ENCODE peak calls at places on chromosomes 4 and X, in six cellular contexts. N is SW480; L is effector CD4-positive, alpha-beta T cell; B is sciatic nerve; E is ureter; Y is non-pigmented ciliary epithelial cell. O is an unnamed sample.

GRCh38 chr4:41877020-41877796 is 58.0 kb upstream of the TMEM33 start:
- DNase-seq in N (no peak), L (no peak), B (no peak), E (no peak), Y (no peak), O (no peak)

GRCh38 chrX:104877504-104877903 is 311.5 kb downstream of the IL1RAPL2 start:
- DNase-seq in N (no peak), L (no peak), B (no peak), E (no peak), Y (no peak), O (no peak)

GRCh38 chr4:159723341-159724048 is 620.6 kb downstream of the RAPGEF2 start:
- DNase-seq in N (no peak), L (no peak), B (no peak), E (no peak), Y (no peak), O (no peak)

GRCh38 chrX:154714925-154715324 is 36.0 kb downstream of the GAB3 start:
- DNase-seq in N (peak), L (peak), B (no peak), E (peak), Y (no peak), O (no peak)

GRCh38 chr4:40377462-40378385 is 42.6 kb downstream of the CHRNA9 start:
- DNase-seq in N (no peak), L (no peak), B (no peak), E (no peak), Y (no peak), O (no peak)

GRCh38 chr4:106691749-106692148 is 323.2 kb upstream of the GIMD1 start:
- DNase-seq in N (no peak), L (no peak), B (no peak), E (no peak), Y (no peak), O (no peak)

GRCh38 chr4:80846210-80846609 is 184.3 kb upstream of the BMP3 start:
- DNase-seq in N (no peak), L (no peak), B (no peak), E (no peak), Y (no peak), O (no peak)

GRCh38 chr4:6239968-6240367 is 29.7 kb upstream of the WFS1 start:
- DNase-seq in N (no peak), L (no peak), B (peak), E (no peak), Y (no peak), O (peak)

GRCh38 chr4:168589154-168589553 is 92.3 kb downstream of the PALLD start:
- DNase-seq in N (no peak), L (no peak), B (no peak), E (no peak), Y (no peak), O (no peak)

GRCh38 chr4:5945936-5946335 is 53.0 kb upstream of the CRMP1 start:
- DNase-seq in N (no peak), L (no peak), B (no peak), E (no peak), Y (no peak), O (no peak)

GRCh38 chr4:66489370-66489769 is 819.1 kb upstream of the EPHA5 start:
- DNase-seq in N (no peak), L (no peak), B (no peak), E (no peak), Y (no peak), O (no peak)

GRCh38 chr4:3775011-3775410 is 8.8 kb downstream of the ADRA2C start:
- DNase-seq in N (no peak), L (no peak), B (no peak), E (no peak), Y (no peak), O (no peak)

GRCh38 chr4:8910100-8910821 is 38.6 kb upstream of the HMX1 start:
- DNase-seq in N (no peak), L (no peak), B (peak), E (peak), Y (no peak), O (no peak)

GRCh38 chr4:121685257-121685656 is 11.5 kb downstream of the ANXA5 start:
- DNase-seq in N (no peak), L (no peak), B (no peak), E (no peak), Y (no peak), O (no peak)

GRCh38 chr4:52873861-52874343 is 11.8 kb downstream of the RASL11B start:
- DNase-seq in N (no peak), L (no peak), B (no peak), E (no peak), Y (no peak), O (no peak)

GRCh38 chr4:7798215-7798995 is 141.3 kb downstream of the AFAP1 start:
- DNase-seq in N (no peak), L (no peak), B (no peak), E (no peak), Y (no peak), O (no peak)

GRCh38 chr4:151644625-151645024 is 116.2 kb downstream of the GATB start:
- DNase-seq in N (peak), L (no peak), B (no peak), E (no peak), Y (no peak), O (no peak)

GRCh38 chr4:8765631-8766590 is 105.7 kb downstream of the HMX1 start:
- DNase-seq in N (peak), L (no peak), B (no peak), E (no peak), Y (no peak), O (no peak)

GRCh38 chr4:32462944-32463343 is 1742.8 kb downstream of the PCDH7 start:
- DNase-seq in N (no peak), L (no peak), B (no peak), E (no peak), Y (no peak), O (no peak)

GRCh38 chr4:10006236-10006603 is 15.1 kb downstream of the SLC2A9 start:
- DNase-seq in N (no peak), L (no peak), B (no peak), E (peak), Y (no peak), O (no peak)

GRCh38 chr4:152680988-152681731 is 1.4 kb upstream of the TMEM154 start:
- DNase-seq in N (peak), L (no peak), B (no peak), E (no peak), Y (peak), O (no peak)

GRCh38 chr4:8744083-8744805 is 127.4 kb downstream of the HMX1 start:
- DNase-seq in N (no peak), L (no peak), B (peak), E (peak), Y (no peak), O (no peak)

GRCh38 chr4:158094413-158095110 is 78.3 kb downstream of the GASK1B start:
- DNase-seq in N (peak), L (no peak), B (no peak), E (peak), Y (no peak), O (peak)

GRCh38 chrX:68746988-68747387 is 81.8 kb upstream of the EFNB1 start:
- DNase-seq in N (no peak), L (no peak), B (no peak), E (peak), Y (no peak), O (no peak)

GRCh38 chr4:47222276-47222675 is 190.9 kb downstream of the GABRB1 start:
- DNase-seq in N (no peak), L (no peak), B (no peak), E (no peak), Y (no peak), O (no peak)

GRCh38 chr4:73676881-73677323 is 56.7 kb upstream of the RASSF6 start:
- DNase-seq in N (peak), L (no peak), B (no peak), E (no peak), Y (no peak), O (peak)

GRCh38 chrX:94662665-94663064 is 988.7 kb downstream of the FAM133A start:
- DNase-seq in N (no peak), L (no peak), B (no peak), E (no peak), Y (no peak), O (no peak)

GRCh38 chr4:139951051-139951450 is 202.9 kb downstream of the MAML3 start:
- DNase-seq in N (no peak), L (no peak), B (no peak), E (no peak), Y (peak), O (no peak)

GRCh38 chr4:145098675-145099037 is 545 bp downstream of the ABCE1 start:
- DNase-seq in N (peak), L (peak), B (no peak), E (peak), Y (peak), O (no peak)

GRCh38 chr4:70556856-70557255 is 35.2 kb upstream of the AMBN start:
- DNase-seq in N (no peak), L (no peak), B (no peak), E (no peak), Y (peak), O (no peak)

GRCh38 chrX:48942895-48943294 is 14.5 kb downstream of the OTUD5 start:
- DNase-seq in N (no peak), L (no peak), B (no peak), E (no peak), Y (no peak), O (no peak)

GRCh38 chrX:37779857-37780256 is at the start of gene CYBB:
- DNase-seq in N (no peak), L (no peak), B (no peak), E (no peak), Y (no peak), O (no peak)

GRCh38 chr4:101806914-101807313 is 16.4 kb downstream of the BANK1 start:
- DNase-seq in N (no peak), L (no peak), B (no peak), E (no peak), Y (no peak), O (no peak)

GRCh38 chrX:153945956-153946909 is 1.8 kb upstream of the RENBP start:
- DNase-seq in N (no peak), L (no peak), B (no peak), E (no peak), Y (no peak), O (no peak)

GRCh38 chr4:154416183-154416543 is 75.4 kb downstream of the DCHS2 start:
- DNase-seq in N (peak), L (no peak), B (no peak), E (no peak), Y (no peak), O (peak)

GRCh38 chrX:7746861-7747260 is 96.1 kb upstream of the VCX start:
- DNase-seq in N (no peak), L (no peak), B (no peak), E (no peak), Y (no peak), O (no peak)

GRCh38 chr4:33722800-33723511 is 2521.4 kb downstream of the ARAP2 start:
- DNase-seq in N (no peak), L (no peak), B (no peak), E (no peak), Y (no peak), O (no peak)